ENCODE peak calls at places on chromosomes 5 and 9, in ten cellular contexts. U is sigmoid colon; R is HEK293T; J is stimulated activated CD8-positive, alpha-beta memory T cell treated with anti-CD3 and anti-CD28 coated beads, Interleukin-15, amount 100 ng/mL, for 1 hour; L is GM04504; Z is activated CD8-positive, alpha-beta memory T cell treated with anti-CD3 and anti-CD28 coated beads for 24 hours; I is COLO829; T is EH; G is globus pallidus; E is stimulated activated CD4-positive, alpha-beta T cell treated with anti-CD3 and anti-CD28 coated beads, Interleukin-15, amount 100 ng/mL, for 1 hour. P is an unnamed sample.

GRCh38 chr5:157143127-157143959 is 678 bp upstream of the MED7 start:
- DNase-seq in J (no peak), T (peak; percentile 21), G (no peak), I (peak; percentile 68), E (no peak), L (peak; percentile 29), R (peak; percentile 45), Z (peak; percentile 77), U (peak; percentile 67), P (peak; percentile 72)

GRCh38 chr5:150734579-150735384 is 24.0 kb downstream of the DCTN4 start:
- DNase-seq in T (no peak), I (no peak), G (peak; percentile 40), U (peak; percentile 81), R (no peak), E (no peak), L (no peak), Z (no peak), J (no peak), P (peak; percentile 55)

GRCh38 chr5:142680605-142681259 is 5.2 kb downstream of the FGF1 start:
- DNase-seq in Z (no peak), T (peak; percentile 48), E (no peak), J (no peak), I (no peak), U (no peak), G (no peak), L (no peak), R (no peak), P (no peak)

GRCh38 chr9:98944130-98945074 is 695 bp downstream of the COL15A1 start:
- DNase-seq in E (no peak), J (no peak), U (peak; percentile 80), L (no peak), T (peak; percentile 35), I (no peak), R (no peak), G (no peak), Z (no peak), P (peak; percentile 57)

GRCh38 chr9:90808890-90809685 is 7.5 kb downstream of the SYK start:
- DNase-seq in R (no peak), E (no peak), I (no peak), U (no peak), L (no peak), J (no peak), Z (no peak), G (peak; percentile 33), T (no peak), P (no peak)

GRCh38 chr5:149549461-149550266 is 1.6 kb downstream of the CSNK1A1 start:
- DNase-seq in I (no peak), T (peak; percentile 67), G (peak; percentile 47), L (no peak), R (peak; percentile 39), J (no peak), Z (peak; percentile 68), U (no peak), E (no peak), P (no peak)

GRCh38 chr9:134134949-134135342 is 936 bp upstream of the WDR5 start:
- DNase-seq in I (peak; percentile 44), G (no peak), T (no peak), L (no peak), U (no peak), Z (no peak), R (no peak), E (no peak), J (no peak), P (no peak)

GRCh38 chr5:179414459-179415215 is 69.4 kb upstream of the ADAMTS2 start:
- DNase-seq in J (no peak), G (no peak), L (no peak), U (no peak), E (no peak), I (no peak), T (no peak), R (no peak), Z (peak; percentile 48), P (no peak)

GRCh38 chr5:42614509-42614908 is 142.1 kb upstream of the CCDC152 start:
- DNase-seq in Z (no peak), I (no peak), G (no peak), L (no peak), E (no peak), U (no peak), J (no peak), T (no peak), R (no peak), P (no peak)

GRCh38 chr9:86321373-86321772 is 32.8 kb downstream of the TUT7 start:
- DNase-seq in T (peak; percentile 97), G (no peak), I (no peak), R (no peak), U (no peak), L (peak; percentile 64), E (no peak), J (no peak), Z (no peak), P (no peak)

GRCh38 chr9:70798018-70798417 is 323.4 kb downstream of the TRPM3 start:
- DNase-seq in G (no peak), R (no peak), L (no peak), U (no peak), Z (no peak), I (no peak), T (no peak), E (no peak), J (no peak), P (no peak)

GRCh38 chr5:142095035-142095434 is 13.5 kb upstream of the NDFIP1 start:
- DNase-seq in R (no peak), G (no peak), J (no peak), L (no peak), Z (peak; percentile 76), I (no peak), E (peak; percentile 12), U (no peak), T (no peak), P (no peak)